ENCODE peak calls at places on chromosomes 2 and 18, in five cellular contexts. W is activated CD8-positive, alpha-beta memory T cell treated with anti-CD3 and anti-CD28 coated beads, Interleukin-2, amount 50 U/mL, for 48 hours; N is HCT116; B is foreskin fibroblast; H is adipocyte. Q is an unnamed sample.

GRCh38 chr2:235050992-235051351 is 99.2 kb downstream of the SH3BP4 start:
- DNase-seq in H (peak), B (peak), W (no peak), N (peak), Q (peak)

GRCh38 chr18:52888014-52888413 is 548.0 kb downstream of the DCC start:
- DNase-seq in W (no peak), H (no peak), B (no peak), N (no peak), Q (no peak)

GRCh38 chr2:53334610-53335009 is 433.0 kb upstream of the CHAC2 start:
- DNase-seq in W (no peak), H (peak), N (no peak), B (no peak), Q (no peak)

GRCh38 chr2:166417669-166418068 is 41.9 kb upstream of the SCN9A start:
- DNase-seq in H (peak), W (no peak), N (peak), B (peak), Q (no peak)

GRCh38 chr18:66752733-66753132 is 148.8 kb upstream of the CDH19 start:
- DNase-seq in W (no peak), N (no peak), H (no peak), B (no peak), Q (peak)

GRCh38 chr2:169038338-169038757 is 7.2 kb upstream of the ABCB11 start:
- DNase-seq in W (no peak), B (peak), N (no peak), H (peak), Q (no peak)

GRCh38 chr18:51953521-51953920 is 386.5 kb upstream of the DCC start:
- DNase-seq in N (no peak), B (no peak), H (no peak), W (no peak), Q (no peak)

GRCh38 chr2:175414872-175415487 is 233.5 kb upstream of the ATP5MC3 start:
- DNase-seq in N (peak), H (peak), W (no peak), B (peak), Q (peak)

GRCh38 chr2:219433666-219434467 is 776 bp upstream of the SPEG start:
- DNase-seq in W (no peak), N (peak), B (peak), H (peak), Q (no peak)

GRCh38 chr2:26410764-26411243 is 9.1 kb downstream of the DRC1 start:
- DNase-seq in W (no peak), N (no peak), H (no peak), B (no peak), Q (no peak)

GRCh38 chr18:8841781-8842485 is 136.6 kb downstream of the MTCL1 start:
- DNase-seq in H (peak), W (no peak), N (no peak), B (no peak), Q (no peak)

GRCh38 chr2:117815946-117816345 is 1.5 kb downstream of the DDX18 start:
- DNase-seq in H (no peak), B (no peak), W (no peak), N (no peak), Q (no peak)

GRCh38 chr2:86048888-86049287 is 56.8 kb downstream of the POLR1A start:
- DNase-seq in B (no peak), N (no peak), H (no peak), W (peak), Q (peak)

GRCh38 chr2:236507393-236508085 is 62.1 kb upstream of the ACKR3 start:
- DNase-seq in H (peak), B (no peak), W (peak), N (no peak), Q (peak)

GRCh38 chr2:58137856-58138255 is 91.2 kb downstream of the VRK2 start:
- DNase-seq in H (peak), W (no peak), N (no peak), B (no peak), Q (no peak)

GRCh38 chr2:103789716-103790085 is 1027.9 kb downstream of the TMEM182 start:
- DNase-seq in H (no peak), B (no peak), W (no peak), N (no peak), Q (no peak)

GRCh38 chr2:159094173-159094737 is 125.8 kb downstream of the TANC1 start:
- DNase-seq in H (peak), B (peak), N (no peak), W (no peak), Q (no peak)

GRCh38 chr2:2026252-2026831 is 282.0 kb upstream of the PXDN start:
- DNase-seq in B (no peak), W (no peak), H (no peak), N (no peak), Q (no peak)

GRCh38 chr2:45069711-45070664 is 60.7 kb upstream of the SIX2 start:
- DNase-seq in H (peak), W (no peak), N (no peak), B (no peak), Q (no peak)

GRCh38 chr18:45690975-45691815 is 32.8 kb upstream of the SLC14A1 start:
- DNase-seq in H (peak), B (peak), W (peak), N (peak), Q (peak)

GRCh38 chr2:196239622-196240587 is 68.5 kb upstream of the STK17B start:
- DNase-seq in B (peak), N (peak), W (peak), H (no peak), Q (peak)

GRCh38 chr2:21017748-21018276 is 26.1 kb downstream of the APOB start:
- DNase-seq in W (no peak), H (no peak), B (no peak), N (no peak), Q (no peak)

GRCh38 chr2:178193823-178194599 is at the start of gene OSBPL6:
- DNase-seq in B (peak), H (peak), N (peak), W (peak), Q (peak)

GRCh38 chr2:138415891-138416494 is 85.6 kb upstream of the SPOPL start:
- DNase-seq in N (no peak), W (no peak), H (peak), B (no peak), Q (no peak)

GRCh38 chr2:69683170-69683971 is 39.8 kb upstream of the AAK1 start:
- DNase-seq in N (no peak), B (peak), W (no peak), H (peak), Q (peak)

Q was measured in body of pancreas.